ENCODE peak calls at places on chromosomes 11 and 22, in six cellular contexts. O is CD4-positive, alpha-beta T cell; I is SHP77; K is NT2/D1; N is mucosa of descending colon; H is astrocyte of the spinal cord. R is an unnamed sample.
A peak's percentile ranks its signal among the peaks of the same experiment; 100 is the strongest.

GRCh38 chr11:101446238-101446637 is 137.6 kb downstream of the TRPC6 start:
- DNase-seq in O (no peak), I (no peak), K (no peak), H (peak; percentile 32), N (no peak), R (no peak)

GRCh38 chr11:116910378-116910777 is 73.0 kb upstream of the APOA1 start:
- DNase-seq in K (no peak), N (no peak), H (no peak), O (no peak), I (no peak), R (peak; percentile 65)

GRCh38 chr11:15278129-15278528 is 163.4 kb downstream of the INSC start:
- DNase-seq in O (no peak), H (peak; percentile 13), N (no peak), K (no peak), I (no peak), R (peak; percentile 64)

GRCh38 chr11:46632502-46632901 is 15.1 kb downstream of the ATG13 start:
- DNase-seq in H (no peak), K (no peak), I (no peak), N (no peak), O (no peak), R (no peak)

GRCh38 chr11:93537022-93537421 is 6.2 kb downstream of the SMCO4 start:
- DNase-seq in N (no peak), O (no peak), I (no peak), H (no peak), K (no peak), R (no peak)

GRCh38 chr22:45554861-45555260 is 52.2 kb downstream of the FBLN1 start:
- DNase-seq in N (no peak), I (no peak), H (no peak), K (no peak), O (no peak), R (no peak)

GRCh38 chr22:17922925-17923898 is 101.1 kb downstream of the MICAL3 start:
- DNase-seq in N (no peak), H (peak; percentile 93), I (no peak), K (no peak), O (no peak), R (peak; percentile 66)

GRCh38 chr22:24402460-24403192 is 24.8 kb upstream of the ADORA2A start:
- DNase-seq in O (no peak), H (peak; percentile 89), I (peak; percentile 55), N (peak; percentile 76), K (no peak), R (peak; percentile 94)

GRCh38 chr11:13972033-13972910 is 9.7 kb downstream of the SPON1 start:
- DNase-seq in O (no peak), H (peak; percentile 36), I (no peak), N (no peak), K (no peak), R (no peak)

GRCh38 chr11:4559527-4560440 is 14.8 kb downstream of the OR52M1 start:
- DNase-seq in K (no peak), N (no peak), O (no peak), H (no peak), I (no peak), R (no peak)

GRCh38 chr11:8070417-8071101 is 10.5 kb upstream of the TUB start:
- DNase-seq in I (no peak), H (peak; percentile 46), K (no peak), N (no peak), O (no peak), R (peak; percentile 46)

GRCh38 chr11:76005746-76006145 is 190.7 kb downstream of the UVRAG start:
- DNase-seq in I (no peak), K (no peak), N (no peak), H (no peak), O (no peak), R (peak; percentile 10)

GRCh38 chr11:125750629-125751028 is 4.5 kb downstream of the PATE1 start:
- DNase-seq in I (no peak), K (no peak), H (no peak), N (no peak), O (no peak), R (no peak)

GRCh38 chr22:32219030-32219429 is 14.2 kb upstream of the RFPL2 start:
- DNase-seq in H (no peak), O (no peak), I (no peak), K (no peak), N (no peak), R (no peak)

GRCh38 chr11:33557201-33557600 is 143.4 kb downstream of the C11orf91 start:
- DNase-seq in O (no peak), H (peak; percentile 78), N (no peak), I (no peak), K (no peak), R (no peak)

GRCh38 chr22:22671506-22671905 is 27.1 kb downstream of the GGTLC2 start:
- DNase-seq in N (no peak), K (no peak), H (no peak), I (no peak), O (no peak), R (no peak)

GRCh38 chr11:61577383-61578118 is 3.3 kb downstream of the SYT7 start:
- DNase-seq in H (no peak), K (no peak), O (no peak), N (no peak), I (peak; percentile 50), R (no peak)

GRCh38 chr11:7098235-7098832 is 9.5 kb downstream of the RBMXL2 start:
- DNase-seq in K (peak; percentile 58), O (no peak), N (no peak), I (no peak), H (peak; percentile 38), R (peak; percentile 65)

GRCh38 chr11:61505106-61505505 is 3.4 kb upstream of the LRRC10B start:
- DNase-seq in N (no peak), K (no peak), H (no peak), O (no peak), I (no peak), R (no peak)

GRCh38 chr11:1015826-1016565 is 20.5 kb downstream of the MUC6 start:
- DNase-seq in O (no peak), N (no peak), K (no peak), H (no peak), I (no peak), R (no peak)

GRCh38 chr11:363948-364761 is 5.1 kb upstream of the B4GALNT4 start:
- DNase-seq in O (peak; percentile 66), I (peak; percentile 47), H (no peak), K (no peak), N (peak; percentile 89), R (no peak)

GRCh38 chr22:48520888-48521600 is 1306.6 kb downstream of the BRD1 start:
- DNase-seq in I (no peak), H (no peak), K (no peak), O (no peak), N (no peak), R (no peak)

GRCh38 chr11:15742626-15743243 is 613.6 kb downstream of the SOX6 start:
- DNase-seq in N (no peak), K (no peak), I (no peak), O (no peak), H (peak; percentile 28), R (peak; percentile 47)

GRCh38 chr11:106389096-106389495 is 311.6 kb downstream of the AASDHPPT start:
- DNase-seq in K (no peak), N (no peak), I (no peak), H (peak; percentile 69), O (no peak), R (peak; percentile 67)

R was measured in mesenchymal stem cell.